ENCODE peak calls at places on chromosomes 6 and 20, in five cellular contexts. B, Z, N, V and K are unnamed samples. For H3K79me2 and H3K36me3, the result is how much of the 10 kb centered on the place peaks cover.

GRCh38 chr6:10416863-10417641 is 2.2 kb upstream of the TFAP2A start:
- DNase-seq in V (no peak), B (no peak), Z (no peak), N (no peak), K (peak)

GRCh38 chr6:35052694-35053565 is 88.2 kb downstream of the TCP11 start:
- DNase-seq in Z (peak), B (no peak), V (no peak), N (peak), K (no peak)

GRCh38 chr6:112956696-112957525 is 609.8 kb downstream of the RFPL4B start:
- DNase-seq in V (no peak), N (peak), Z (peak), B (peak), K (peak)

GRCh38 chr6:36364669-36365479 is 22.6 kb downstream of the ETV7 start:
- DNase-seq in N (peak), B (peak), V (no peak), Z (no peak), K (no peak)

GRCh38 chr6:37369321-37370196 is 15.8 kb downstream of the RNF8 start:
- DNase-seq in B (peak), N (peak), V (no peak), Z (peak), K (no peak)

GRCh38 chr20:23601715-23602114 is 4.0 kb downstream of the CST9 start:
- DNase-seq in B (no peak), Z (no peak), N (no peak), V (no peak), K (no peak)

GRCh38 chr6:129940454-129941195 is 77.8 kb upstream of the L3MBTL3 start:
- DNase-seq in Z (no peak), N (no peak), B (no peak), V (no peak), K (no peak)

GRCh38 chr6:2875840-2876207 is 27.3 kb downstream of the SERPINB9 start:
- DNase-seq in V (no peak), Z (peak), N (no peak), B (no peak), K (no peak)

GRCh38 chr6:117326396-117326795 is 61.0 kb downstream of the VGLL2 start:
- DNase-seq in V (no peak), Z (peak), N (peak), B (no peak), K (no peak)

GRCh38 chr6:135505648-135506047 is 8.1 kb upstream of the AHI1 start:
- DNase-seq in Z (peak), V (no peak), B (no peak), N (no peak), K (no peak)

GRCh38 chr20:18705490-18705889 is 108.1 kb upstream of the SCP2D1 start:
- DNase-seq in Z (peak), N (peak), B (peak), V (no peak), K (no peak)

GRCh38 chr6:138655828-138656227 is 117.7 kb upstream of the CCDC28A start:
- DNase-seq in Z (no peak), B (no peak), V (no peak), N (no peak), K (no peak)

GRCh38 chr6:138088307-138088744 is 18.9 kb downstream of the PERP start:
- DNase-seq in V (peak), B (peak), N (peak), Z (peak), K (peak)

GRCh38 chr20:62886709-62887058 is 25.1 kb upstream of the TCFL5 start:
- DNase-seq in N (no peak), Z (no peak), V (no peak), B (no peak), K (no peak)

GRCh38 chr6:148146717-148147116 is 195.9 kb upstream of the SASH1 start:
- DNase-seq in Z (peak), N (peak), V (peak), B (peak), K (peak)

GRCh38 chr6:125841356-125842090 is 50.8 kb downstream of the NCOA7 start:
- DNase-seq in B (no peak), V (no peak), N (no peak), Z (no peak), K (no peak)

GRCh38 chr6:125842091-125842626 is 51.4 kb downstream of the NCOA7 start:
- DNase-seq in V (no peak), N (no peak), B (no peak), Z (no peak), K (no peak)

GRCh38 chr6:125846292-125847024 is 55.7 kb downstream of the NCOA7 start:
- DNase-seq in V (no peak), N (no peak), Z (no peak), B (no peak), K (no peak)

GRCh38 chr6:125843593-125843992 is 52.8 kb downstream of the NCOA7 start:
- DNase-seq in V (no peak), N (no peak), B (no peak), Z (no peak), K (no peak)

DNA sequence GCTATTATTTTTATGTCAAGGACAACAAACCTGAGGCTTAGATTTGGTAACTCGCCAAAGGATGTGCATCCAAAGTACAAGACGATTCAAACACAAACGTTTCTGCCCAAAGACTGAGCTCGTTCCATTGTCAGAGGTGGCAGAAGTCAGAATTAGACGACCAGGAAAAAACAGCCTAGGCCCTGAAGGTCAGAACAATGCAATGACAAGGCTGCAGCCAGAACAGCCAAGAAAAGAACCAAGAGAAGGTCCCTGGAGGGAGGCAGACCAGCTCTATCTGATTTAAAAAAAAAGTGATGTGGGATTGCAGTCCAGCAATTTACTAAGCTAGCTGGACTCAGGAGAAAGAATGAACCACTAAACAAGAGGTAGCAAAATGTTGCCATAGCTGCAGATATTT is 54.2 kb downstream of the NCOA7 start:
- DNase-seq in Z (no peak), B (no peak), V (no peak), N (no peak), K (no peak)
- H3K79me2 ChIP-seq in Z (under half), B (under half), V (under half), N (under half), K (under half)

GRCh38 chr20:58995461-58996225 is 11.4 kb downstream of the CTSZ start:
- DNase-seq in N (no peak), B (no peak), Z (no peak), V (no peak), K (peak)
- H3K36me3 ChIP-seq in N (under half), B (half or more), Z (under half), V (half or more), K (under half)

DNA sequence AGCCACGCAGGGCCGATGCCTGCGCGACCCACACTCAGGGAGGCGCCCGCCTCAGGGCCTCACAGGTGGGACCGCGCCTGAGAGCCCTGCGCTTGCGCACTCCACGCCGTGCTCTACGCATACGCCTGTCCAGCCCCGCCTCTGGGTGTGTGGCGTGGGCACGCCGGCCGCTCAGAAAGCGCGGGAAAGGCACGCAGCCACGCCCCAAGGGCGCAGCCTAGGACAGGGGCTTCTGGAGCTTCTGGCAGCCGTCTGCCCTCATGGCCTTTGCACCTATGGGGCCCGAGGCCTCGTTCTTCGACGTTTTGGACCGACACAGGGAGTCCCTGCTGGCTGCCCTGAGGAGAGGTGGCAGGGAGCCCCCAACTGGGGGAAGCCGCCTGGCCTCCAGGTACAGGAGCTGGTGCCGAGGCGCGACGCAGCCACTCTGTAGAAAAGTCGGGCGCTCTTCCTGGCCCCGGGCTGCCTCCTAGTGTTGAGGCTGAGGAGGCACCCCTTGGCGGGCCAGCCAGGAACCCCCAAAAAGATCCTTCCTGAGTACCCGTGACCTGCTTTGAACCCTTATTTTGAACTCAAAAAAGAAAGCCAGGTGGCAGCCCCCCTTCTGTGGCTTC is at the start of gene SPO11:
- DNase-seq in B (no peak), N (no peak), V (no peak), Z (no peak), K (no peak)
- H3K9ac ChIP-seq in B (no peak), N (no peak), V (no peak), Z (no peak), K (no peak)

DNA sequence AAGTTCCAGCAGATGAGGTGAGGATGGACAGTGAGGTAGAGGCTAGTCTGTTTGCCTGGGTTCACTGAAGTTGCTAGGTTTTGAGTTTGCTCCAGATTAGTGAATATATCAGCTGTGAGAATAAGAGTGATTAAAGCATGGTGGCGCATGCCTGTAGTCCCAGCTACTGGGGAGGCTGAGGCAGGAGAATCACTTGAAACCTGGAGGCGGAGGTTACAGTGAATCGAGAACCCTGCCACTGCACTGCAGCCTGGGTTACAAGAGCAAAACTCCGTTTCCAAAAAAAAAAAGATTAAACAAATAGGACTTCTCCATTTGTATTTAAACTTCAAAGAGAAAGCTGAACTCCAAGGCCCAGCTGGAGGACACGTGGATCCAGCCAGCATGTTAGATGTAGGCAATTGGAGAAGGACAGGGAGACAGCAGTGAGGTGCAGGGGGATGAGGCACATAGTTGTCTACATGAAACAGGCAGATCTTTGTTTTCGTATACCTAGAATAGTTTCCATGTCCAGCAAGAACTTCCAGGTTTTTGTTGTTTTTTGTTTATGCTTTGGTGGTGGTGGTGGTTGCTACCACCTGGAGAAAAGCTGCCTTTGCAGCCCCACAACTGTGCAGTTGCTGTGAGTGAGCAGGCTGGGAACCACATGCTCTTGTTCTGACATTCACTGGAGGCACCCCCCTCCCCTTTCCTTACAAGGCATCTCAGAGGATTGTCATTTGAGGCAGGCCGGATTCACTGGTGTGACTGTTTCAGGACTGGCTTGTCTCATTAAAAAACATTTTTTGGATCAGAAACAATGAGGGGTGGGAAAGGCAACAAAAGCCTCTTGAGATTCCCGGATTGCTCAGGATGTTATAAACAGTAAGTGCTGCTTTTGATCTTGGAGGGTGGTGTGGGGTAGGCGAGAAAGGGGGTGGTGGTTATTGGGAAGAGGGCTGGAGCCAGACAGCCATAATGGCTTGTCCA is 72.3 kb downstream of the JARID2 start:
- DNase-seq in Z (no peak), B (no peak), N (peak), V (no peak), K (no peak)
- H3K79me2 ChIP-seq in Z (half or more), B (half or more), N (under half), V (half or more), K (half or more)